ENCODE peak calls at places on chromosome 22, in five cellular contexts. X is cardiac fibroblast, Z is tibial nerve, R is AG10803, C is BJ. S is an unnamed sample.

GRCh38 chr22:47178339-47178738 is 415.9 kb downstream of the TBC1D22A start:
- DNase-seq in X (no peak), Z (peak), R (no peak), C (no peak), S (no peak)

GRCh38 chr22:17264321-17265052 is 45.3 kb upstream of the ADA2 start:
- DNase-seq in X (peak), Z (no peak), R (peak), C (no peak), S (peak)

GRCh38 chr22:17786435-17787158 is 12.3 kb upstream of the BID start:
- DNase-seq in X (peak), Z (peak), R (no peak), C (no peak), S (peak)

GRCh38 chr22:28435271-28435825 is 244.3 kb downstream of the TTC28 start:
- DNase-seq in X (no peak), Z (no peak), R (no peak), C (no peak), S (no peak)

GRCh38 chr22:29717789-29718188 is 2.0 kb upstream of the CABP7 start:
- DNase-seq in X (no peak), Z (no peak), R (no peak), C (no peak), S (no peak)

GRCh38 chr22:29202231-29203192 is 3.2 kb upstream of the EMID1 start:
- DNase-seq in X (peak), Z (peak), R (peak), C (no peak), S (no peak)

GRCh38 chr22:27463121-27463520 is 338.4 kb downstream of the MN1 start:
- DNase-seq in X (no peak), Z (no peak), R (peak), C (no peak), S (no peak)

GRCh38 chr22:28208036-28208435 is 289.0 kb upstream of the PITPNB start:
- DNase-seq in X (no peak), Z (no peak), R (no peak), C (no peak), S (no peak)

GRCh38 chr22:30273196-30273595 is 6.5 kb upstream of the OSM start:
- DNase-seq in X (no peak), Z (no peak), R (no peak), C (no peak), S (no peak)

GRCh38 chr22:37634505-37635002 is 4.9 kb upstream of the SH3BP1 start:
- DNase-seq in X (no peak), Z (no peak), R (no peak), C (no peak), S (no peak)

GRCh38 chr22:50671641-50672040 is 982 bp upstream of the SHANK3 start:
- DNase-seq in X (no peak), Z (no peak), R (no peak), C (no peak), S (no peak)

GRCh38 chr22:30607939-30608338 is 965 bp downstream of the TCN2 start:
- DNase-seq in X (no peak), Z (no peak), R (no peak), C (no peak), S (no peak)

GRCh38 chr22:49845666-49846459 is 7.8 kb upstream of the ZBED4 start:
- DNase-seq in X (no peak), Z (no peak), R (no peak), C (no peak), S (no peak)

GRCh38 chr22:49699476-49699875 is 128.2 kb downstream of the BRD1 start:
- DNase-seq in X (no peak), Z (no peak), R (no peak), C (no peak), S (no peak)

GRCh38 chr22:47356433-47357011 is 594.1 kb downstream of the TBC1D22A start:
- DNase-seq in X (no peak), Z (no peak), R (no peak), C (no peak), S (no peak)

GRCh38 chr22:39363751-39364484 is 14.1 kb downstream of the SYNGR1 start:
- DNase-seq in X (peak), Z (no peak), R (no peak), C (no peak), S (no peak)

GRCh38 chr22:27032121-27032761 is 374.9 kb downstream of the MIAT start:
- DNase-seq in X (no peak), Z (no peak), R (no peak), C (no peak), S (no peak)

GRCh38 chr22:43474161-43475101 is 62.6 kb downstream of the MPPED1 start:
- DNase-seq in X (no peak), Z (no peak), R (no peak), C (no peak), S (no peak)

GRCh38 chr22:17258015-17258827 is 39.0 kb upstream of the ADA2 start:
- DNase-seq in X (peak), Z (no peak), R (peak), C (no peak), S (peak)

GRCh38 chr22:43533656-43534428 is 122.0 kb downstream of the MPPED1 start:
- DNase-seq in X (no peak), Z (no peak), R (no peak), C (no peak), S (no peak)

GRCh38 chr22:31126128-31126868 is 3.5 kb downstream of the INPP5J start:
- DNase-seq in X (no peak), Z (no peak), R (no peak), C (no peak), S (no peak)

GRCh38 chr22:31891366-31892079 is 52.8 kb upstream of the YWHAH start:
- DNase-seq in X (peak), Z (no peak), R (peak), C (no peak), S (no peak)

GRCh38 chr22:37639070-37639760 is at the start of gene SH3BP1:
- DNase-seq in X (peak), Z (no peak), R (peak), C (no peak), S (no peak)

GRCh38 chr22:46484861-46485595 is 52.4 kb downstream of the CELSR1 start:
- DNase-seq in X (no peak), Z (no peak), R (no peak), C (peak), S (no peak)

GRCh38 chr22:46714550-46714949 is 23.5 kb downstream of the CERK start:
- DNase-seq in X (peak), Z (no peak), R (peak), C (no peak), S (no peak)

GRCh38 chr22:19039448-19039780 is 82.8 kb downstream of the DGCR2 start:
- DNase-seq in X (no peak), Z (no peak), R (no peak), C (no peak), S (no peak)

GRCh38 chr22:44442856-44443595 is 55.0 kb downstream of the RTL6 start:
- DNase-seq in X (no peak), Z (no peak), R (no peak), C (no peak), S (no peak)

GRCh38 chr22:17929909-17930308 is 94.5 kb downstream of the MICAL3 start:
- DNase-seq in X (no peak), Z (no peak), R (no peak), C (no peak), S (no peak)

GRCh38 chr22:47194476-47195155 is 432.2 kb downstream of the TBC1D22A start:
- DNase-seq in X (no peak), Z (peak), R (no peak), C (no peak), S (no peak)

GRCh38 chr22:16829985-16830384 is 4.8 kb upstream of the XKR3 start:
- DNase-seq in X (no peak), Z (no peak), R (no peak), C (no peak), S (no peak)

GRCh38 chr22:41949297-41949965 is 2.5 kb upstream of the CENPM start:
- DNase-seq in X (no peak), Z (no peak), R (no peak), C (no peak), S (no peak)

GRCh38 chr22:41951898-41952474 is at the start of gene SMIM45:
- DNase-seq in X (peak), Z (no peak), R (no peak), C (no peak), S (no peak)

GRCh38 chr22:41946360-41947180 is at the start of gene CENPM:
- DNase-seq in X (peak), Z (peak), R (peak), C (peak), S (peak)

GRCh38 chr22:41947181-41948080 is 479 bp upstream of the CENPM start:
- DNase-seq in X (no peak), Z (no peak), R (no peak), C (no peak), S (no peak)

DNA sequence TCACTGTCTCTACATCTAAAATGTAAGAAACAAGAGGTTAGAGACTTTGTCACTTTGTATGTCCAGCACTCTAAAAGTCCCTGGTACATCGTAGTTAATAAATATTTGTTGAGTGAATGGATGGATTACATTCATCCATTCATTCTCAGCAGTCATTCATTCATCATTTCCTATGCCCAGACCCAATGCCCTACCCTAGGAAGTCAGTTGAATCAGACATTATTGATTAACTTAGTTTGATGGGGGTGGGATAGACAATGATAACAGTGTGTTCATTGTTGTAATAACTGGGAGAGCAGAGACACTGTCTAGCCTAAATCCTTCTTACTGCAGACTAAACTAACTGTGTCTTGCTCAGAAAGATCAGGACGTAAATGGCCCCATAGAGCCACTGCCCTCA is 1.2 kb upstream of the CENPM start:
- DNase-seq in X (no peak), Z (no peak), R (no peak), C (no peak), S (no peak)
- H3K4me3 ChIP-seq in X (no peak), Z (no peak), R (no peak), C (no peak), S (no peak)

GRCh38 chr22:48425091-48425506 is 1402.6 kb downstream of the BRD1 start:
- DNase-seq in X (no peak), Z (no peak), R (no peak), C (no peak), S (no peak)
- H3K4me3 ChIP-seq in X (no peak), Z (no peak), R (no peak), C (no peak), S (no peak)

GRCh38 chr22:23915230-23915754 is 21.1 kb downstream of the MIF start:
- DNase-seq in X (no peak), Z (no peak), R (no peak), C (no peak), S (no peak)

GRCh38 chr22:23913306-23913660 is 19.1 kb downstream of the MIF start:
- DNase-seq in X (no peak), Z (no peak), R (no peak), C (no peak), S (no peak)

GRCh38 chr22:23911318-23911980 is 17.3 kb downstream of the MIF start:
- DNase-seq in X (no peak), Z (no peak), R (no peak), C (no peak), S (no peak)

GRCh38 chr22:23912293-23912903 is 18.2 kb downstream of the MIF start:
- DNase-seq in X (no peak), Z (no peak), R (no peak), C (no peak), S (no peak)

DNA sequence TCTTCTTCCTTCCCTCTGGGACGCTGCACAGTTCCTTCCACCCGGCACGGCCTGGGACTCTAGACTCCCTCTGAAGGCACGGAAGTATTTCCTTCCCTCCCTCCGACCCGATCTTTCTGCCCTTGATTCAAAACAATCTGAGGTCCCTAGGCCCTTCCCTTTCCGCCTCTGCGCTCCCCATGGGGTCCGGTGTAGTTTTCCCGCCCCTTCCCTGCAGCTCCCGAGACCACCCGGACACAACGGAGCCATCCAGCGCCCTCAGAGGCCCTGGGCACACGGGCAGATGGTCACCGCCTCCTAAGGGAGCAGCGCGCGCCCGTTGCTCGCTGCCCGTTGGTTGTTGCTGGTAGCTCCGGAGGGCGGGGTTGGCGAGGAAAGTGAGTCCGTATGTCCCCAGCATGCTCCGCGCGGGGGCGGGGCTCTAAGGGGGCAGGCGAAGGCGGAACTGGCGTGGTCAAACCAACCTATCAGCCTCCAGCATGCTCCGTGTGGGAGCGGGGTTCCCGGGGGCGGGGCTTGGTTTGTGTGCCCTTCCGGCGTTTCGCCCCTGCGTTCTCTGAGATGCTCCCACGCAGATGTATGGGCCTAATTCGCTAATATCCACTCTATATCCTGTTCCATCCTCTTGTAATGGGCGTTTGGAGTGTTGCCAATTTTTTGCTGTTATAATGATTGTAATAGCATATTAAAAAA is 19.6 kb downstream of the MIF start:
- DNase-seq in X (peak), Z (peak), R (peak), C (peak), S (peak)
- H3K4me3 ChIP-seq in X (peak), Z (peak), R (peak), C (peak), S (peak)

GRCh38 chr22:24183321-24184031 is 2.2 kb downstream of the SUSD2 start:
- DNase-seq in X (no peak), Z (no peak), R (no peak), C (no peak), S (no peak)
- H3K4me3 ChIP-seq in X (no peak), Z (no peak), R (no peak), C (no peak), S (no peak)

GRCh38 chr22:36587289-36588154 is 58.6 kb upstream of the EIF3D start:
- DNase-seq in X (peak), Z (no peak), R (peak), C (peak), S (peak)
- H3K4me3 ChIP-seq in X (peak), Z (no peak), R (peak), C (peak), S (peak)

GRCh38 chr22:20775342-20775895 is 1.5 kb downstream of the SERPIND1 start:
- DNase-seq in X (no peak), Z (no peak), R (no peak), C (no peak), S (no peak)

GRCh38 chr22:20771918-20772625 is 1.8 kb upstream of the SERPIND1 start:
- DNase-seq in X (no peak), Z (no peak), R (no peak), C (no peak), S (no peak)

GRCh38 chr22:20774882-20775281 is 969 bp downstream of the SERPIND1 start:
- DNase-seq in X (no peak), Z (no peak), R (no peak), C (no peak), S (no peak)

GRCh38 chr22:20776624-20777405 is 2.9 kb downstream of the SERPIND1 start:
- DNase-seq in X (no peak), Z (no peak), R (no peak), C (no peak), S (no peak)

DNA sequence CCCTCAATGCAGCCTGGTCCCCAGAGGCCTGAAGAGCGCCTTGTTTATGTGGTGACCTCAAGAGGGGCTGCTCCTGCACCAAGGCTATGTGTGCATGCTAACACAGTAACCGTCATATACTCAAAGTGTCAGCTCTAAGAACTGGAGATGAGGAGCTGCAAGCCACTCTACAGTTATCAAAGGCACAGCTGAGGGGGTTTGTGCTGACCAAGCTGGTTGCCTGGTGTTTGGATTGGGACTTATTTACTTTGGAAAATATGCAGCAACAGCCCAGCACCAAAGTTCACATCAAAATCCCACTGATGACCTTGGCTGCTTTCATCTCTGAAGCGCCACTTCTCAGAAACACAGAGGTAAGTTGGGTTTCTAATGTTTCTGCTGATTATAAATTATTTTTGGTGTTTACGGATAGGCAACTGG is at the start of gene SERPIND1:
- DNase-seq in X (no peak), Z (no peak), R (no peak), C (no peak), S (no peak)
- H3K4me3 ChIP-seq in X (no peak), Z (no peak), R (no peak), C (no peak), S (no peak)

S was measured in skeletal muscle cell.